ENCODE peak calls at places on chromosomes 7 and 10, in five cellular contexts. I is HCEC 1CT, A is AG20443, M is HTR-8/SVneo, H is hepatocyte. O is an unnamed sample.

GRCh38 chr7:102974366-102975236 is 61.8 kb downstream of the LRRC17 start:
- DNase-seq in I (no peak), A (no peak), M (no peak), H (no peak), O (no peak)

GRCh38 chr10:18279202-18279601 is 139.0 kb downstream of the CACNB2 start:
- DNase-seq in H (no peak), A (peak), M (no peak), I (peak), O (no peak)

GRCh38 chr7:81676813-81677212 is 93.0 kb downstream of the HGF start:
- DNase-seq in A (peak), H (no peak), M (no peak), I (peak), O (peak)

GRCh38 chr7:65840446-65840845 is 32.4 kb upstream of the VKORC1L1 start:
- DNase-seq in M (no peak), A (no peak), I (no peak), H (peak), O (peak)

GRCh38 chr10:92880233-92880861 is 32.0 kb downstream of the EXOC6 start:
- DNase-seq in I (peak), H (peak), M (peak), A (peak), O (peak)

GRCh38 chr10:128362514-128362913 is 236.3 kb upstream of the MKI67 start:
- DNase-seq in I (no peak), A (peak), M (no peak), H (no peak), O (no peak)

GRCh38 chr10:86436963-86437362 is 70.4 kb upstream of the GRID1 start:
- DNase-seq in A (no peak), H (no peak), I (no peak), M (no peak), O (no peak)

GRCh38 chr7:83941300-83941699 is 253.3 kb downstream of the SEMA3A start:
- DNase-seq in I (no peak), H (no peak), M (no peak), A (no peak), O (no peak)

GRCh38 chr7:34787586-34787985 is 129.6 kb downstream of the NPSR1 start:
- DNase-seq in M (no peak), A (no peak), H (no peak), I (no peak), O (peak)

GRCh38 chr7:119377861-119378260 is 895.1 kb upstream of the KCND2 start:
- DNase-seq in I (no peak), H (no peak), A (no peak), M (no peak), O (no peak)

GRCh38 chr7:130942211-130942964 is 208.4 kb upstream of the KLF14 start:
- DNase-seq in M (peak), H (no peak), I (no peak), A (no peak), O (no peak)

GRCh38 chr10:48653944-48654698 is 30.6 kb upstream of the WDFY4 start:
- DNase-seq in I (no peak), M (no peak), H (no peak), A (no peak), O (no peak)

GRCh38 chr10:62636825-62637248 is 167.7 kb upstream of the ADO start:
- DNase-seq in A (no peak), M (no peak), I (peak), H (no peak), O (no peak)

GRCh38 chr7:23018747-23019146 is 4.8 kb upstream of the HYCC1 start:
- DNase-seq in I (no peak), M (no peak), A (no peak), H (no peak), O (no peak)

GRCh38 chr10:77070892-77071595 is 566.6 kb downstream of the KCNMA1 start:
- DNase-seq in H (no peak), M (no peak), I (no peak), A (no peak), O (no peak)

GRCh38 chr7:15972767-15973362 is 286.4 kb upstream of the MEOX2 start:
- DNase-seq in I (peak), M (no peak), A (peak), H (no peak), O (no peak)

GRCh38 chr10:132519382-132520146 is 18.0 kb upstream of the INPP5A start:
- DNase-seq in H (no peak), I (no peak), M (no peak), A (no peak), O (no peak)

GRCh38 chr7:118158766-118159165 is 25.2 kb upstream of the LSM8 start:
- DNase-seq in A (no peak), M (no peak), I (no peak), H (no peak), O (no peak)

GRCh38 chr10:113183543-113183942 is 233.5 kb downstream of the TCF7L2 start:
- DNase-seq in M (no peak), I (no peak), A (no peak), H (no peak), O (no peak)

GRCh38 chr7:133619491-133619890 is 366.6 kb downstream of the EXOC4 start:
- DNase-seq in A (no peak), I (no peak), M (no peak), H (no peak), O (no peak)

GRCh38 chr10:110430369-110431273 is 67.1 kb upstream of the DUSP5 start:
- DNase-seq in M (no peak), H (no peak), A (no peak), I (no peak), O (no peak)

GRCh38 chr7:46256870-46257528 is 335.9 kb upstream of the IGFBP3 start:
- DNase-seq in M (no peak), I (no peak), H (no peak), A (peak), O (no peak)

GRCh38 chr10:99977916-99978315 is 31.8 kb downstream of the DNMBP start:
- DNase-seq in I (no peak), M (no peak), H (no peak), A (no peak), O (no peak)

GRCh38 chr7:11466517-11467105 is 365.4 kb downstream of the THSD7A start:
- DNase-seq in H (no peak), I (no peak), M (no peak), A (no peak), O (no peak)

GRCh38 chr7:73341877-73342276 is 13.9 kb downstream of the FKBP6 start:
- DNase-seq in H (peak), A (peak), M (peak), I (peak), O (no peak)